ENCODE peak calls at places on chromosomes 12 and 14, in seven cellular contexts. E is ovary, F is upper lobe of right lung, B is uterus, S is AG10803, N is left ventricle myocardium inferior, I is prostate gland. W is an unnamed sample.

GRCh38 chr12:114411081-114411836 is 5.3 kb upstream of the TBX5 start:
- DNase-seq in E (no peak), N (no peak), S (peak; percentile 46), B (no peak), I (no peak), F (no peak), W (no peak)

GRCh38 chr12:14207946-14208612 is 157.4 kb upstream of the ATF7IP start:
- DNase-seq in N (no peak), E (no peak), B (no peak), S (no peak), I (peak; percentile 76), F (no peak), W (peak; percentile 77)

GRCh38 chr12:54341343-54341742 is 16.4 kb downstream of the COPZ1 start:
- DNase-seq in I (no peak), E (no peak), F (no peak), N (no peak), B (no peak), S (no peak), W (no peak)

GRCh38 chr14:46250113-46250703 is 401.4 kb downstream of the RPL10L start:
- DNase-seq in B (no peak), F (no peak), E (no peak), I (no peak), N (no peak), S (no peak), W (peak; percentile 38)

GRCh38 chr14:101184104-101184455 is 280.6 kb upstream of the RTL1 start:
- DNase-seq in S (no peak), B (peak; percentile 8), E (no peak), I (no peak), N (no peak), F (peak; percentile 52), W (no peak)

GRCh38 chr14:59931237-59931636 is 11.3 kb downstream of the LRRC9 start:
- DNase-seq in I (no peak), E (no peak), S (no peak), N (no peak), F (no peak), B (no peak), W (no peak)

GRCh38 chr12:93019911-93020224 is 90.8 kb upstream of the EEA1 start:
- DNase-seq in S (no peak), F (no peak), B (no peak), N (no peak), I (peak; percentile 38), E (peak; percentile 84), W (no peak)

GRCh38 chr14:50812856-50813543 is 18.0 kb downstream of the NIN start:
- DNase-seq in S (no peak), B (no peak), F (no peak), I (no peak), N (no peak), E (no peak), W (no peak)

GRCh38 chr14:37985826-37986470 is 221.8 kb upstream of the SSTR1 start:
- DNase-seq in E (no peak), B (no peak), N (no peak), S (peak; percentile 62), I (no peak), F (no peak), W (peak; percentile 48)

GRCh38 chr12:67509987-67510386 is 138.6 kb upstream of the DYRK2 start:
- DNase-seq in N (no peak), F (no peak), B (no peak), I (no peak), E (no peak), S (no peak), W (no peak)

GRCh38 chr12:47820631-47821345 is 1.1 kb upstream of the HDAC7 start:
- DNase-seq in F (peak; percentile 84), I (peak; percentile 83), E (peak; percentile 83), N (peak; percentile 85), S (peak; percentile 97), B (peak; percentile 88), W (peak; percentile 84)

GRCh38 chr12:2806700-2807099 is 5.8 kb upstream of the ITFG2 start:
- DNase-seq in F (no peak), B (no peak), I (no peak), S (no peak), E (no peak), N (no peak), W (no peak)

GRCh38 chr12:19462441-19462840 is 23.1 kb downstream of the AEBP2 start:
- DNase-seq in B (no peak), I (no peak), E (no peak), F (no peak), N (no peak), S (no peak), W (no peak)

GRCh38 chr14:26872930-26873470 is 275.2 kb upstream of the NOVA1 start:
- DNase-seq in I (no peak), N (no peak), S (no peak), F (no peak), E (no peak), B (peak; percentile 23), W (no peak)

DNA sequence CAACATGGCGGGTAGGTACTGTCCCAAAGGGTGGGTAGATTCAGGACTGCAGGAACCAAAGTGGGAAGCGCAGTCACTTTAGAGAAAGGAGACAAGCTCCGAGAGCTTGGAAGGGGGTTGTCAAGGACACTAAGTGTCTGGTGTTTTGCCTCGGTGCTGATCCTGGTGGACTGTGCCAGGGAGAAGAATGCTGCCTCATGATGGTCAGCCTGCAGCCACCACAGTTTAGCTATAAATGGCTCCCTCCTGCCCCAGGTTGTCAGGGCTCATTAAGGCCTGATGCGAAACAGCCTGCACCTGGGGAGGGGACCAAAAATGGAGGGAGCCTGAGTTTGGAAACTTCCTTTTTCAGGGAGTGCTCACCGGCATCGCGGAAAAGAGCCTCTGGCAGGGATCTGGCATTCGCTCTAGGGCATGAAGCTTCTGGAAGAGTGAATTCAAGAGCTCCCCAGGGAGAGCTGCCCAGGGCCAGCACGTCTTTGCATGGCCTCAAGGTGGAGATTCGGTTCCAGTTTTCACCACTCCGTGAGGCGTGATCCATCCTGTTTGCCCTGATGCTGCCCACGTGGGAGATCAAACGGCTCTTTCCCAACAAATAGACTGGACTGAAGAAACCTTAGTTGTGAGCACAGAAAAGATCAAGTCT is 164.0 kb downstream of the FOXN3 start:
- DNase-seq in N (no peak), F (no peak), B (no peak), I (peak; percentile 46), S (no peak), E (no peak), W (peak; percentile 50)
- TF ChIP-seq CTCF in N (no peak), F (no peak), B (no peak), I (peak; percentile 28), S (no peak), E (no peak), W (peak; percentile 14)

DNA sequence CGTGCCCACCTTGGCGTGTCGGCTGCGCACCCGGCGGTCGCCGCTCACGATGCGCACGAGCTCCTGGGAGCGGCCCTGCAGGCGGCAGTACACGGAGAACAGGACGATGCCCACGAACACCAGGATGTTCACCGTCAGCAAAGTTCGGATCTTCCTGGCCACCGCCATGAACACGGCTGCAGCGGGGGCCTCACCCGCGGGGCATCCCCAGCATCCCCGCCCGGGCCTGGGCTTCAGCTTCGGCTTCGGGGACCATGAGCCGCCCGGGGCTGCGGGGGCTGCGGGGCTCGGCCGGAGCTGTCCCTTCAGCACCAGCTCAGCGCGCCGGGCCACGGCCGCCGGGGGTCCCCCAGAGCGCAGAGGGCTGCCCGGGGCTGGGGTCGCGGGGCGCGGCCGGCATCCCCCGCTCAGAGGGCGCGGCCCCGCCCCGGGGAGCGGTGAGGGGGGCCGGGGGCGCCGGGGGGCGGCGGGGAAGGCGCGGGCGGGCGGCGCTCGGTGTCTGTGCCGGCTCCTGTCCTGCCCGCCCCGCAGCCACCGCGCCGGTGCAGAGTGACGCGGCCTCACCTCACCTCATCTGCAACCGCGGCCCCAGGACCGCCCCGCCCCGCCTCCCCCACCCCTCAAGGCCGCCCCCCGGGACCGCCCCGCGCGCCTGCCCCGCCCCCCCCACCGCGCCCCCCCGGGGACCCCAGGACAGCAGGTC is at the start of gene GALNT9:
- DNase-seq in N (no peak), F (no peak), E (no peak), I (no peak), B (no peak), S (no peak), W (no peak)
- H3K4me3 ChIP-seq in N (no peak within 1 kb of the TSS), F (no peak within 1 kb of the TSS), E (no peak within 1 kb of the TSS), I (no peak within 1 kb of the TSS), B (no peak within 1 kb of the TSS), S (no peak within 1 kb of the TSS), W (no peak within 1 kb of the TSS)

DNA sequence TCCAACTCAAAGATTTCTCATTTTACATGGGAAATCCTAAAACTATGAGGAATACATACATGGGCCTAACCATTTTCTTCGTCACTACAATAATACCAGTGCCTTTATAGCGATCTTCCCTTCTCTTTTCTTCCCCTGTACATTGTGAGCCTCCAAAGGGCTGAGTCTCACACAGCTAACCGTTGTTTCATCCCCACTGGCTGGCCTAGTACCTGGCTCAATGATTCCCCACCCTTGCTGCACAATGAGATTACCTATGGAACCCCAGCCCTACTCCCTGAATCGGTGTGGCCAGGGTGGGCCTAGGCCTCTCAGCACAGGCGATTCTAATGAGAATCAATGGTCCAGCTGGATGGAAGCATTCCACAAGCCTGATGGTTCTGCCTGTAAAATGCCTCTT is 16.1 kb downstream of the PPTC7 start:
- DNase-seq in I (no peak), E (no peak), S (no peak), N (no peak), F (no peak), B (no peak), W (no peak)
- TF ChIP-seq CTCF in I (no peak), E (no peak), S (no peak), N (no peak), F (no peak), B (no peak), W (no peak)

DNA sequence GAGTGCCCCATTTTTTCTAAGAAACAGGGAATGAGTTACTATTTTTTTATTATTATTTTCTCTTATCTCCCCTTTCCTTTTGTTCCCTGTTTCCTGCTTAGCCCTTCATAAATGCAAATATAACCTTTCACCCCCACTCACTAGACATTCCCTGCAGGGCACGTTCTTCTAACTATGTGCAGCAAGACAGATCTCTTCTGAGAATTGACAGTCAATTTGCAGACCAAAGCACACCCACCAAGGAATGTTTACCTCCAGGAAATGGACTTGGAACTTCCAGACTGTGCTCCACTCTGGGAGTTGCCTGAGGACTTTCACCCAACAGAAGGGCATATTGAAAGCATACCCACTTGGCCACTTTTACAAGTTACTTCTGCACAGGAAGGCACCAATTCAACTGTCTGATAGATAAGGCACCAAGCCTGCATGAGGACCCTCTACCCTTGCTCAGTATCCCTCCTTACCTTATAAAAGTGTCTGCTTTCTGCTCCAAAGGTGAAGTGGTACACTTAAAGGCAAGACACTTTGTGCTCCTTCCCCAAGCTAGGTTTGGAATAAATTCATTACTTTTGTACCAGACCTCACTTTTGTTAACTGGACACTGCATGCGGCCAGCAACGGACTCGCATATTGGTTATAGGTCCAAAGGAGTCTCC is 6.5 kb downstream of the TAS2R19 start:
- DNase-seq in E (no peak), B (no peak), F (no peak), N (no peak), S (no peak), I (no peak), W (no peak)
- H3K4me3 ChIP-seq in E (no peak overlapping the region), B (no peak overlapping the region), F (no peak overlapping the region), N (no peak overlapping the region), S (no peak overlapping the region), I (no peak overlapping the region), W (no peak overlapping the region)